ENCODE peak calls at places on chromosome 6, in four cellular contexts. E is H9; C is NCI-H1105 treated with DMSO at 0.1 percent for 48 hours; G is CD8-positive, alpha-beta memory T cell. N is an unnamed sample.
A peak's percentile ranks its signal among the peaks of the same experiment; 100 is the strongest.

GRCh38 chr6:149324428-149324827 is 6.9 kb downstream of the TAB2 start:
- DNase-seq in G (no peak), C (no peak), E (no peak), N (no peak)

GRCh38 chr6:126351960-126352359 is 12.0 kb downstream of the CENPW start:
- DNase-seq in G (no peak), E (no peak), C (no peak), N (no peak)

GRCh38 chr6:148617522-148617921 is 129.3 kb upstream of the UST start:
- DNase-seq in C (no peak), E (no peak), G (no peak), N (no peak)

GRCh38 chr6:160036331-160036695 is 67.4 kb downstream of the IGF2R start:
- DNase-seq in E (no peak), C (no peak), G (no peak), N (no peak)

GRCh38 chr6:17470209-17470952 is 77.0 kb downstream of the CAP2 start:
- DNase-seq in E (no peak), C (no peak), G (no peak), N (no peak)

GRCh38 chr6:10383312-10384063 is 31.4 kb downstream of the TFAP2A start:
- DNase-seq in C (no peak), G (no peak), E (peak; percentile 56), N (no peak)

GRCh38 chr6:161153725-161154124 is 120.1 kb downstream of the AGPAT4 start:
- DNase-seq in G (no peak), E (no peak), C (no peak), N (no peak)

GRCh38 chr6:42697268-42697655 is 25.1 kb downstream of the PRPH2 start:
- DNase-seq in C (no peak), G (no peak), E (no peak), N (no peak)

GRCh38 chr6:107811591-107812218 is 12.4 kb downstream of the SCML4 start:
- DNase-seq in G (no peak), C (no peak), E (no peak), N (no peak)

GRCh38 chr6:142373268-142374089 is 71.7 kb downstream of the ADGRG6 start:
- DNase-seq in E (no peak), C (no peak), G (no peak), N (no peak)

GRCh38 chr6:101818056-101818455 is 424.5 kb downstream of the GRIK2 start:
- DNase-seq in C (peak; percentile 38), G (no peak), E (no peak), N (no peak)

GRCh38 chr6:33144373-33144772 is 47.9 kb downstream of the COL11A2 start:
- DNase-seq in G (no peak), E (no peak), C (no peak), N (no peak)

GRCh38 chr6:138569970-138570715 is 70.8 kb upstream of the NHSL1 start:
- DNase-seq in G (no peak), E (no peak), C (no peak), N (no peak)

GRCh38 chr6:55963301-55963700 is 87.9 kb upstream of the BMP5 start:
- DNase-seq in C (no peak), G (no peak), E (no peak), N (no peak)

GRCh38 chr6:150072201-150072600 is 3.3 kb upstream of the ULBP3 start:
- DNase-seq in C (no peak), G (peak; percentile 36), E (peak; percentile 87), N (no peak)

GRCh38 chr6:3151705-3152104 is 5.6 kb downstream of the TUBB2A start:
- DNase-seq in C (peak; percentile 45), E (no peak), G (no peak), N (no peak)

N was measured in GM13977.